ENCODE peak calls at places on chromosomes 6 and 20, in four cellular contexts. W is K562, V is HepG2, C is HCT116. R is an unnamed sample.

GRCh38 chr20:62675156-62675871 is 33.0 kb downstream of the SLCO4A1 start:
- DNase-seq in W (no peak), C (no peak), V (no peak), R (no peak)

GRCh38 chr6:103875221-103875620 is 984.5 kb downstream of the HACE1 start:
- DNase-seq in W (no peak), V (no peak), C (no peak), R (no peak)

GRCh38 chr20:6802227-6802626 is 34.7 kb downstream of the BMP2 start:
- DNase-seq in W (no peak), V (no peak), C (no peak), R (no peak)

GRCh38 chr20:35333606-35334005 is 41.4 kb upstream of the FAM83C start:
- DNase-seq in W (no peak), V (no peak), C (no peak), R (no peak)

GRCh38 chr20:24034820-24035219 is 46.2 kb upstream of the GGTLC1 start:
- DNase-seq in W (no peak), C (no peak), V (peak), R (no peak)

GRCh38 chr6:139346392-139346791 is 28.1 kb downstream of the CITED2 start:
- DNase-seq in V (no peak), C (no peak), W (no peak), R (no peak)

GRCh38 chr6:12026833-12027232 is 14.7 kb downstream of the HIVEP1 start:
- DNase-seq in V (no peak), C (no peak), W (no peak), R (no peak)

GRCh38 chr6:118859517-118860064 is 34.4 kb upstream of the ASF1A start:
- DNase-seq in W (no peak), V (no peak), C (no peak), R (no peak)

GRCh38 chr6:163738304-163738703 is 323.8 kb downstream of the QKI start:
- DNase-seq in C (no peak), W (no peak), V (no peak), R (no peak)

GRCh38 chr20:43825635-43826034 is 89.0 kb upstream of the TOX2 start:
- DNase-seq in C (no peak), V (no peak), W (no peak), R (no peak)

GRCh38 chr20:4202441-4202840 is 187.1 kb upstream of the RNF24 start:
- DNase-seq in W (no peak), V (no peak), C (no peak), R (no peak)

GRCh38 chr6:25202505-25202904 is 76.7 kb upstream of the CARMIL1 start:
- DNase-seq in V (no peak), C (no peak), W (no peak), R (no peak)

GRCh38 chr6:28824793-28825731 is 98.7 kb downstream of the TRIM27 start:
- DNase-seq in W (no peak), V (no peak), C (no peak), R (no peak)

GRCh38 chr6:108521616-108522107 is 39.1 kb upstream of the FOXO3 start:
- DNase-seq in V (no peak), W (no peak), C (no peak), R (no peak)

GRCh38 chr6:52243282-52243893 is 912 bp downstream of the IL17F start:
- DNase-seq in W (no peak), V (no peak), C (no peak), R (no peak)

GRCh38 chr6:45877970-45878590 is 137.6 kb downstream of the CLIC5 start:
- DNase-seq in V (no peak), W (no peak), C (no peak), R (no peak)

GRCh38 chr6:80214436-80215022 is 108.1 kb downstream of the BCKDHB start:
- DNase-seq in W (peak), V (peak), C (peak), R (peak)

GRCh38 chr20:37697314-37697713 is 3.5 kb downstream of the CTNNBL1 start:
- DNase-seq in C (no peak), V (no peak), W (no peak), R (no peak)

GRCh38 chr6:137926207-137926731 is 59.2 kb downstream of the TNFAIP3 start:
- DNase-seq in C (peak), W (peak), V (no peak), R (no peak)

GRCh38 chr6:36029464-36029863 is 1.9 kb downstream of the MAPK14 start:
- DNase-seq in C (no peak), W (no peak), V (peak), R (no peak)

GRCh38 chr6:155174576-155175174 is 89.1 kb upstream of the CLDN20 start:
- DNase-seq in W (peak), C (peak), V (peak), R (peak)

GRCh38 chr20:4817230-4817671 is 95.5 kb downstream of the PRND start:
- DNase-seq in C (no peak), W (peak), V (peak), R (no peak)

GRCh38 chr6:80605165-80605989 is 498.9 kb downstream of the BCKDHB start:
- DNase-seq in W (no peak), C (peak), V (peak), R (no peak)

GRCh38 chr6:474454-475185 is 83.1 kb downstream of the IRF4 start:
- DNase-seq in W (no peak), V (no peak), C (no peak), R (no peak)

GRCh38 chr6:18260448-18261106 is 3.8 kb downstream of the DEK start:
- DNase-seq in V (peak), C (no peak), W (no peak), R (no peak)

GRCh38 chr20:2659547-2659946 is 4.5 kb downstream of the IDH3B start:
- DNase-seq in C (no peak), V (no peak), W (no peak), R (no peak)

GRCh38 chr6:53568776-53569616 is 24.1 kb upstream of the GCLC start:
- DNase-seq in V (no peak), C (no peak), W (no peak), R (no peak)

GRCh38 chr6:53567701-53568100 is 22.8 kb upstream of the GCLC start:
- DNase-seq in C (no peak), W (no peak), V (no peak), R (no peak)

GRCh38 chr6:53578371-53578770 is 33.5 kb upstream of the GCLC start:
- DNase-seq in V (no peak), C (no peak), W (no peak), R (no peak)

GRCh38 chr6:53573299-53573698 is 28.4 kb upstream of the GCLC start:
- DNase-seq in V (no peak), C (no peak), W (peak), R (no peak)
- TF ChIP-seq SIN3A in V (no peak), C (no peak), W (no peak), R (no peak)

GRCh38 chr6:37524919-37525318 is 25.2 kb upstream of the CCDC167 start:
- DNase-seq in C (no peak), W (no peak), V (no peak), R (no peak)
- TF ChIP-seq REST in C (no peak), W (no peak), V (no peak), R (no peak)

GRCh38 chr6:113921299-113921904 is 49.5 kb downstream of the HDAC2 start:
- DNase-seq in W (no peak), V (no peak), C (no peak), R (no peak)

GRCh38 chr6:113924199-113924791 is 46.7 kb downstream of the HDAC2 start:
- DNase-seq in C (no peak), W (no peak), V (no peak), R (no peak)

DNA sequence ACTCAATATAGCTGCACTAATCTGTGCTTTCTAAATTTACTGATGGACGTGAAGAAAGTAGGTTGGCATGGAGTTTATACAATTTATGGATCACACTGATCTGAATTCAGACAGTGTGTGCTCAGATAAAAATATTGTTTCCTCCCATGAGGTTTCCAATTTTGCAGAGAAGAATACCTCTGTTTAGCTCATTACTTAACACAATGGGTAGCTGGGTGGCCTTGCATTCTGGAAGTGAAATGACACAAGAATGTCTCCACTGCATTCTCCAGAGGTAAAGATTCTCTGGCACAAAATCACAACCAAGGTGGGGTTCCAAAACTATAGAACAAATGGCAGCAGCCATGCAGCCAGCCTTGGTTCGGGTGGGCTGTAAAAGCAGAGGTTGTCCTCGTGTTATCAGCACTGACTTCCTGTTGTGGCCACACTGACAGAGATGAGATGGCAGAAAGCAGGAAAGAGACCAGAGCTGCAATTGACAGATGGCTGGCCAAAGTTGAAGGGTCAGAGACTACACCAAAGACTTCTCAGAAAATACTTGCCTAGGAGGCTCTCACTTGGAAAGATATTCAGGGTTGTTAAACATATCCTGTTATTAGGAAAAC is 50.2 kb downstream of the HDAC2 start:
- DNase-seq in W (peak), V (peak), C (no peak), R (no peak)
- TF ChIP-seq SIN3A in W (no peak), V (no peak), C (no peak), R (no peak)

DNA sequence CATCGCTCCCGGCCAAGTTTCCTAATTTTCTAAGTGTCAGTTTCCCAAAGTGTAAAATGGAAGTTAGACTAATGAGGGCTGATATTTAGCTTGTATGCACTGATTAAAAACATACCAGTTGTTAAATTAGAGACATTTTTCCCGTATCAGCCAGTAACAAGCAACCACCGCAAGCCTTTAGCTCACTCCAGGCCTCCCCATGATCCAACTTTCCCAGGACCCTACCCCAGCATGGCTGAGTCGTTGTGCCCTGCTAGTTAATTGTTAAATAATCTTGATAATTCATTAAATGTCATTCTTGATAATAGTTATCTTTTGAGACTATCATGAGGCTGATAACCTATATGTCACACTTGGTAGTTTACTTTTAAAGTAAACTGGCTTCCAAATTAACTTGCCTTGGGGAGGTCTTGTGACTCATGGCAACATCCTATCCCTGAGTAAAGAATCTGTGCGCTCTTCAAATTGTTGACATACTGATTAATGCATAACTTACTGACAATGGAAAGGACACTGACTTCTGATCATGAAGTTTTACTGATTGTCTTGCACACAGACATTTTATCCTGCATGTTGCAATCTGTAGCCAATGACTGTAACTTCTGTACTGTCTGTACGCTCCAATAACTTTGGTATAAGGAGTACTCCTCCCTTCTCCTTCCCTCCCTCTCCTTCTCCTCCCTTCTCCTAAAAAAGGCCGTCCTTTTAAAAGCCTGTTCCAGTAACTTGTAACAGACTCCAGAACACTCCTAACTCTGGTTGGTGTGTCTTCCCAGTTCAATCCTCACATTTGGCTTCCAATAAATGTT is 6.3 kb upstream of the GTF3C6 start:
- DNase-seq in W (no peak), V (peak), C (no peak), R (peak)
- TF ChIP-seq REST in W (no peak), V (no peak), C (no peak), R (no peak)

GRCh38 chr6:71545905-71546304 is 257.3 kb downstream of the OGFRL1 start:
- DNase-seq in W (no peak), V (no peak), C (no peak), R (no peak)

GRCh38 chr6:71544906-71545305 is 256.3 kb downstream of the OGFRL1 start:
- DNase-seq in C (no peak), W (no peak), V (no peak), R (no peak)

DNA sequence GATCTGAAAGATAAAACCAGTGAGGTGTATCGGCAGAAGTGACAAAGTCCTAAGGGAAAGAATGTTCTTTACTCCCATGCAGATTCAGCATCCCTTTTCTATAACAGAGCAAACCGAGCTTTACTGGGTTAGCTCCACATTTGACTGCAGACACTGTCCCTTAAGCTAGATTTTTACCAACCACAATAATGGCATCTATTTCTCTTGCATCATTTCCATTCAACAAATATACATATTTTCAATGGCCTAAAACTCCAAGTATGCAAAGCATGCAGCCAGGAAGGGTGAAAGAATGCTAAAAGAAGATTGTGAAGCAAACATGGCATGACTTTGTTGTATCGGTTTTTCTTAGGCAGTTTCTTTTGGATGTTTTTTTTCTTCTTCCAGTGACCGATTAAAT is 255.4 kb downstream of the OGFRL1 start:
- DNase-seq in V (no peak), C (no peak), W (no peak), R (no peak)
- TF ChIP-seq SIN3A in V (no peak), C (no peak), W (no peak), R (no peak)

GRCh38 chr20:63863798-63864544 is 1.1 kb upstream of the TPD52L2 start:
- DNase-seq in V (peak), W (peak), C (peak), R (peak)
- TF ChIP-seq REST in V (no peak), W (peak), C (no peak), R (peak)

DNA sequence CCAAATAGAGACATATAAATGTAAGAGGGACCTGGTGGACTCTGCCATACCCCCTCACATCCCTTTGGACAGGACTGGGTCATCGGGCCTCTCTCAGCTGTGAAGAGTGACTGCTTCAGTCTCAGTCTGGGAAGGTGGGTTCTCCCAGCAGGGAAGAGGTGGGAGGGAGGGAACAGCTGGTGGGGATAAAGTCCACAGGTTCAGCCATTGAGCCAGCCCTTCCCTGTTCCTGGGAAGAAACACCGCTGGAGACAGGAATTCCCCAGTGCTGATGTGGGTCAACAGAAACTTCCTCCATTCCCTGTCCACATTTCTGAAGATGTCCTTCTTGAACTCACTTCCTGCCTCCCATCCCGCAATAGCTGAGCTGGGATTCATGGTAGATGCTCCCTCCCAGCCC is 209.2 kb upstream of the PMEPA1 start:
- DNase-seq in C (no peak), V (no peak), W (no peak), R (no peak)
- TF ChIP-seq SIN3A in C (no peak), V (no peak), W (no peak), R (no peak)

DNA sequence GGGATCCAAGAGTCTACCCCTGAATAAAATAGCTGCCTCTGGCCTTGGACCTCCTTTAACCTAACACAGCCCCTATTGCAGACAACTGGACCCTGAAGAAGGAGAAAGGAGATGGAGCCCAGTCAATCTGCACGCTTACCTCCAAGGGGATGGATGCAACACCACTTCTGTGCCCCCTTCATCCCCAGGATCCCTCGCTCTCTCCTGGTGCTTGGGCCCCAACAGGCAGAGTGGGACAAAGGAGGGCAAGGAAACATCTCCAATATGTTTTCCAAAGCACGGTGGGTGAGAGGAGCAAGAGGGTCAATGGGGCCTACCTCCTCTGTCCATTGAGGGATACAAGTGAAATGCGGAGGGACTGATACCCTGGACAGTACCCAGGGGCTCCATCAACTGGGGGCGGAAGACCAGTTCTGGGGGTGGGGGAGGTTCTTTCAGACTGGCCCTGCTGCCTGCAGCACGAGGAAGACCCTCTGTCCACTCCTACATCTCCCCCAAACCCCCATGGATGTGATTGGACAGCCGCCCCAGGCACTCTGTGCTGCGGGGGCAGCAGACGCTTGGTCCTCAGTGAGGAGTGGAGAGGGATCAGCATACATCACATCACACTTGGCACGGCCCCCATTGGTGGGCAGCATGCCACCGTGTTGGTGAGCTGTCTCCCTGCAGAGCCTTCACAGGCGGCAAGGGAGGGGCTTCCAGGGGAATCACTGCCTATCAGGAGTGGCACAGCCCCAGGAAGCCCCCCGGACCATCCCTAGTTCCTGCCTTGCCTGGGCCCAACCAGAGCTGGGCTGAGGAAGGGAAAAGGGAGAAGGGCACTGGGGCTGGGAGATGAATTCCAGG is 70.6 kb downstream of the MRPL14 start:
- DNase-seq in W (no peak), V (no peak), C (no peak), R (no peak)
- TF ChIP-seq REST in W (no peak), V (no peak), C (no peak), R (no peak)